ENCODE peak calls at places on chromosomes 2 and 18, in nine cellular contexts. H, L, Y, P, N, R, C, K and V are unnamed samples.

GRCh38 chr18:31498450-31499156 is 626 bp downstream of the DSG2 start:
- DNase-seq in R (no peak), C (peak), K (no peak), H (no peak), N (no peak), Y (peak), L (no peak), P (no peak), V (no peak)

GRCh38 chr2:20645761-20646160 is 5.1 kb downstream of the HS1BP3 start:
- DNase-seq in N (peak), R (no peak), P (no peak), H (no peak), C (no peak), K (no peak), L (no peak), Y (no peak), V (no peak)

GRCh38 chr2:106551466-106552130 is 64.4 kb downstream of the CD8B2 start:
- DNase-seq in K (no peak), P (no peak), C (no peak), H (no peak), L (no peak), Y (no peak), N (no peak), R (no peak), V (no peak)

GRCh38 chr2:203489531-203489930 is 45.6 kb downstream of the RAPH1 start:
- DNase-seq in L (no peak), H (no peak), N (no peak), P (no peak), Y (no peak), R (no peak), K (no peak), C (no peak), V (no peak)

GRCh38 chr2:71697106-71698010 is 244.0 kb downstream of the DYSF start:
- DNase-seq in Y (no peak), C (no peak), K (no peak), N (peak), L (no peak), H (no peak), R (no peak), P (no peak), V (no peak)

GRCh38 chr18:5543854-5544389 is at the start of gene EPB41L3:
- DNase-seq in N (peak), L (no peak), H (no peak), C (peak), K (no peak), P (no peak), Y (no peak), R (no peak), V (no peak)

GRCh38 chr2:159015823-159016222 is 47.4 kb downstream of the TANC1 start:
- DNase-seq in H (no peak), R (no peak), L (no peak), N (no peak), C (no peak), K (no peak), Y (no peak), P (no peak), V (no peak)

GRCh38 chr18:77129150-77129551 is 3.4 kb downstream of the MBP start:
- DNase-seq in C (no peak), R (no peak), K (peak), N (no peak), H (no peak), L (no peak), P (no peak), Y (peak), V (no peak)

GRCh38 chr2:113237604-113238003 is 41.1 kb downstream of the PAX8 start:
- DNase-seq in P (peak), C (no peak), K (no peak), Y (no peak), H (no peak), L (no peak), N (no peak), R (no peak), V (no peak)

GRCh38 chr18:54828290-54828871 is at the start of gene RAB27B:
- DNase-seq in R (peak), H (peak), K (peak), C (peak), P (peak), Y (peak), N (peak), L (no peak), V (peak)

GRCh38 chr18:22084547-22084946 is 84.8 kb upstream of the GATA6 start:
- DNase-seq in N (no peak), C (no peak), L (no peak), R (no peak), Y (no peak), H (no peak), K (no peak), P (no peak), V (no peak)

GRCh38 chr2:162301151-162301804 is 17.2 kb downstream of the IFIH1 start:
- DNase-seq in H (peak), N (no peak), P (peak), Y (peak), C (peak), L (no peak), K (peak), R (peak), V (no peak)

GRCh38 chr2:30807249-30807648 is at the start of gene CAPN13:
- DNase-seq in N (no peak), Y (no peak), R (no peak), L (no peak), P (no peak), C (peak), H (no peak), K (no peak), V (peak)

GRCh38 chr2:221096651-221097567 is 475.2 kb downstream of the EPHA4 start:
- DNase-seq in R (no peak), C (no peak), L (no peak), N (no peak), Y (no peak), H (no peak), P (no peak), K (no peak), V (no peak)

GRCh38 chr2:16060125-16060935 is 120.0 kb downstream of the MYCN start:
- DNase-seq in P (no peak), H (no peak), R (no peak), L (no peak), N (no peak), C (no peak), Y (no peak), K (no peak), V (no peak)

GRCh38 chr2:8002765-8003393 is 679.0 kb upstream of the ID2 start:
- DNase-seq in H (no peak), C (no peak), K (no peak), L (no peak), Y (no peak), N (no peak), P (no peak), R (no peak), V (no peak)

GRCh38 chr2:201260302-201260800 is at the start of gene CASP8:
- DNase-seq in Y (peak), N (peak), K (peak), L (no peak), R (peak), C (no peak), P (peak), H (peak), V (no peak)

GRCh38 chr2:111938392-111938791 is 40.0 kb downstream of the MERTK start:
- DNase-seq in Y (no peak), H (no peak), P (no peak), K (no peak), N (no peak), R (no peak), C (no peak), L (no peak), V (no peak)

GRCh38 chr2:67323209-67323991 is 73.7 kb upstream of the ETAA1 start:
- DNase-seq in C (no peak), P (no peak), R (no peak), K (no peak), H (no peak), Y (no peak), N (no peak), L (no peak), V (no peak)

GRCh38 chr2:30098271-30099005 is 48.4 kb upstream of the YPEL5 start:
- DNase-seq in R (no peak), C (no peak), L (no peak), H (no peak), P (no peak), K (no peak), N (no peak), Y (no peak), V (no peak)

GRCh38 chr18:50266248-50266704 is at the start of gene CFAP53:
- DNase-seq in K (peak), N (peak), R (peak), Y (peak), H (peak), C (peak), L (peak), P (peak), V (peak)
- H3K4me3 ChIP-seq in K (peak), N (peak), R (peak), Y (peak), H (peak), C (peak), L (peak), P (peak), V (peak)

GRCh38 chr2:131042161-131042775 is 51.0 kb downstream of the FAM168B start:
- DNase-seq in K (no peak), L (no peak), C (no peak), Y (no peak), R (no peak), P (no peak), N (no peak), H (no peak), V (no peak)
- H3K4me3 ChIP-seq in K (no peak), L (no peak), C (no peak), Y (no peak), R (no peak), P (no peak), N (no peak), H (no peak), V (no peak)

DNA sequence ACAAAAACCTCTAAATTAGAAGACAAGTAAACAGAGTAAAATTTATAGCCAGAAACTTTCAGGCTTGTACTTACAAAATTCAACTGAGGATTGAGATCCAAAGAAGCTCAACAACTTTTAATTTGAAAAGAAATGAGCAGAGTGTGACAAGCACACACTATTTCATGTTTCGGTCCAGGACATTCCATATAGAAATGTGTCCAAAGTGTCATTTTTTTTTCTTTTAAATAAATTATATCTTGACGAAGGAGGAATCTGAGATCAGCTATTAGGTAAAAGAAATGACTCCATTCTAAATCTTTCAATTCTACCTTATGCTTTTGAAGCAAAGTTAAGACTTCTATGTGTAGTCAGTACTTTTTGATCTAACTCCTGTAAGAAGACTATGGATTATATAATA is 4.6 kb downstream of the FN1 start:
- DNase-seq in N (no peak), L (no peak), Y (no peak), P (no peak), H (no peak), K (no peak), C (no peak), R (no peak), V (no peak)
- H3K4me3 ChIP-seq in N (no peak), L (peak), Y (no peak), P (peak), H (no peak), K (peak), C (no peak), R (no peak), V (no peak)

GRCh38 chr2:172091626-172092566 is 6.6 kb downstream of the DLX1 start:
- DNase-seq in N (no peak), Y (no peak), H (no peak), L (no peak), P (no peak), R (no peak), K (no peak), C (peak), V (no peak)
- H3K4me3 ChIP-seq in N (no peak), Y (no peak), H (no peak), L (no peak), P (no peak), R (no peak), K (no peak), C (no peak), V (no peak)

GRCh38 chr18:62991959-62992358 is 276.6 kb downstream of the PHLPP1 start:
- DNase-seq in N (peak), C (no peak), P (no peak), R (no peak), K (no peak), Y (no peak), L (no peak), H (no peak), V (no peak)
- H3K4me3 ChIP-seq in N (no peak), C (no peak), P (no peak), R (no peak), K (no peak), Y (no peak), L (no peak), H (no peak), V (no peak)

DNA sequence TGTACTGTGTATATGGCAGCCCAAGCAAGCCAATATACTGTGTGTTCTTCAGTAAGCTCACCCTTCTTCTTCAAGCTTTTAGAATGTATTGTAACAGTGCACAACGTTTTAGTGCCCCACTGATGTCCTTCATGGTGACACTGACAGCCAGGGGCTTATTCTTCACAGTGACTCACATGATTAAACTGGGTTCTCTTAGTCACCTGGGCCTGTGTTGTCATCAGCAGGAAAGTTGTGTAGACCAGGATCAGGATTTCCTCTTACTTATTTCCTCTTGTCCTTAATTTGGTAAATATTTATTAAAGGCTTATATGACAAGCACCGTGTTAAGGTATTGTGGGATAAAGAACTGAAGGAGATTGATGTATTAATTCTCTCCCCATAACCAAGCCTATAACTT is 67.9 kb upstream of the THOC1 start:
- DNase-seq in H (no peak), K (no peak), Y (no peak), R (no peak), L (no peak), N (no peak), P (no peak), C (no peak), V (no peak)
- H3K4me3 ChIP-seq in H (no peak), K (no peak), Y (no peak), R (no peak), L (no peak), N (no peak), P (no peak), C (no peak), V (no peak)

GRCh38 chr2:218898109-218898878 is 17.6 kb downstream of the WNT10A start:
- DNase-seq in K (no peak), P (peak), L (no peak), R (peak), H (peak), Y (peak), N (peak), C (peak), V (no peak)
- H3K4me3 ChIP-seq in K (no peak), P (no peak), L (peak), R (peak), H (peak), Y (no peak), N (peak), C (no peak), V (no peak)

DNA sequence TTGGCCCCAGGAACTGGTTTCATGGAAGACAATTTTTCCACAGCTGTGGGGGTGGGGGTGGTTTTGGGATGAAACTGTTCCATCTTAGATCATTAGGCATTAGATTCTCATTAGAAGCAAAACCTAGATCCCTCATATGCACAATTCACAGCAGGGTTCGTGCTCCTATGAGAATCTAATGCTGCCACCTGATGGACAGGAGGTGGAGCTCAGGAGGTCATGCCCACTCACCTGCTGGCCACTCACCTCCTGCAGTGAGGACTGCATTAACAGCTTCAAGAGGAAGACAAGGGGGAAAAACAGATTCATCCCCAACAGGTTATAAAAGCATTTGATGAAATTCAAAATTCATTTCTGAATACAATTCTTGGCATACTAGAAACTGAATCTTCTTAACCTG is 38.5 kb downstream of the THAP4 start:
- DNase-seq in C (peak), P (no peak), N (no peak), K (no peak), L (no peak), Y (no peak), R (peak), H (no peak), V (peak)
- H3K4me3 ChIP-seq in C (no peak), P (no peak), N (no peak), K (no peak), L (no peak), Y (no peak), R (no peak), H (no peak), V (no peak)

DNA sequence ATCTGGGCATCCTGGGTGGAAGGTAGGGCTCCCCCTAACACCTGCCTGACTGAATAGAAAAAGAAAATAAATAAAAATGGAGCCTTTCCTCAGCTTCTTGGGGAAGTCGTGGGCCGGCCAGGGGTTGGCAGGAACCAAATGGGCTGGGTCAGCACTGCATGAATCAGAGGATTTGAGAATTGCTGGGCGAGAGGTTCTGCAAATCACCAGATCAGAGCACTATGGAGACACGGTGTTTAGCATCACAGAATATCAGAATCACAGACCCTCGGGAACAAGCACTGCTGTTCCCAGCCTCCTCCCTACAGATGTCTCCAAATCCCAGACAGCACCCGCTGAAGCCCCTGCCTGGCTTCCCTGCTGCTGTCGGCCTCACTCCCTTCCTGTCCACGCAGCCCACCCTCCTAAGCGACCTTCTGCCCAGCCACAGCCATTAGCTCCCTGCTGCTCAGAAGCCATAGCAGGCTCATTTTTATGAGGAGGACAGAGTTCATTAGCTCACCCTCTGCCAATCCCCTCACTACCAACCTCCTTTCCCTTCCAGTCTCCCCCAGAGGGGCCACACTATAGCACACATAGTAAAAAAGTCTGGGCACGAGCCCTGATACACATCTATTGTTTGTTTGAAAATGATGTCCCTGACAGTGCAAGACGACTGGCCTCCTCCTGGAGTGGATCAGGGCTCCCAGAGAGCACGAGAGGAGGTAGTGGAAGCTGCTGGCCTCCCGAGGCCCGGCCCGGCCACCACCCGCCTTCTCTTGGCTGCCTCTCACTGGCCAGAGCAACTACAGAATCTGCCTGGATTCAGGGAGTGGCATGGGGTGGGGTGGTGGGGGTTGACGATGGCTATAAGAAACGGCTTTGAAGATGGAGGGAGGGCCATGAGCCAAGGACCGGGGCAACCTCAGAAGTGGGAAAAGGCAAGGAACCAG is 64.5 kb upstream of the TAF1B start:
- DNase-seq in P (no peak), K (no peak), Y (no peak), C (no peak), H (no peak), N (peak), L (no peak), R (no peak), V (no peak)
- H3K4me3 ChIP-seq in P (no peak), K (no peak), Y (no peak), C (no peak), H (no peak), N (no peak), L (no peak), R (no peak), V (no peak)

GRCh38 chr2:156435392-156435724 is 821 bp upstream of the GPD2 start:
- DNase-seq in L (no peak), P (no peak), H (no peak), K (no peak), C (no peak), N (no peak), R (no peak), Y (no peak), V (no peak)

GRCh38 chr2:156437876-156438410 is 1.8 kb downstream of the GPD2 start:
- DNase-seq in R (no peak), N (no peak), C (no peak), L (no peak), Y (no peak), P (no peak), H (no peak), K (no peak), V (no peak)

GRCh38 chr2:156436477-156437085 is 402 bp downstream of the GPD2 start:
- DNase-seq in P (peak), H (peak), K (no peak), Y (peak), C (peak), N (no peak), R (peak), L (no peak), V (no peak)

GRCh38 chr2:156435725-156436476 is at the start of gene GPD2:
- DNase-seq in N (peak), P (peak), L (peak), Y (peak), H (peak), R (peak), K (peak), C (peak), V (peak)

GRCh38 chr2:156437272-156437671 is 1.1 kb downstream of the GPD2 start:
- DNase-seq in N (no peak), K (no peak), H (no peak), R (peak), C (peak), Y (peak), P (no peak), L (no peak), V (no peak)
- H3K4me3 ChIP-seq in N (peak), K (peak), H (peak), R (peak), C (peak), Y (no peak), P (peak), L (peak), V (no peak)